ENCODE peak calls at places on chromosomes 12 and 14, in five cellular contexts. H, C, F, P and U are unnamed samples.
A peak's percentile ranks its signal among the peaks of the same experiment; 100 is the strongest.

GRCh38 chr12:119710374-119710773 is 42.4 kb downstream of the PRKAB1 start:
- DNase-seq in H (peak; percentile 70), C (no peak), F (no peak), P (peak; percentile 72), U (no peak)

GRCh38 chr12:49556391-49557186 is 11.4 kb downstream of the MCRS1 start:
- DNase-seq in H (no peak), C (no peak), F (no peak), P (no peak), U (no peak)

GRCh38 chr14:58832010-58832409 is 194.2 kb downstream of the DACT1 start:
- DNase-seq in H (no peak), C (no peak), F (no peak), P (no peak), U (no peak)

GRCh38 chr12:42237052-42237852 is 796 bp downstream of the YAF2 start:
- DNase-seq in H (peak; percentile 83), C (peak; percentile 31), F (peak; percentile 62), P (peak; percentile 92), U (peak; percentile 74)

GRCh38 chr14:59213368-59214315 is 25.2 kb downstream of the DAAM1 start:
- DNase-seq in H (no peak), C (no peak), F (no peak), P (no peak), U (no peak)

GRCh38 chr14:69360438-69361108 is 37.5 kb downstream of the ERH start:
- DNase-seq in H (no peak), C (no peak), F (no peak), P (no peak), U (no peak)

GRCh38 chr12:45304514-45305178 is 88.8 kb downstream of the ANO6 start:
- DNase-seq in H (no peak), C (no peak), F (no peak), P (no peak), U (no peak)

GRCh38 chr12:114904254-114905003 is 220.5 kb upstream of the TBX3 start:
- DNase-seq in H (no peak), C (no peak), F (no peak), P (no peak), U (no peak)

GRCh38 chr12:121933522-121934317 is 15.3 kb downstream of the CFAP251 start:
- DNase-seq in H (peak; percentile 70), C (no peak), F (no peak), P (peak; percentile 80), U (no peak)

GRCh38 chr12:121009744-121010143 is 6.5 kb downstream of the C12orf43 start:
- DNase-seq in H (no peak), C (no peak), F (no peak), P (no peak), U (peak; percentile 63)

GRCh38 chr12:102953221-102953620 is 4.3 kb upstream of the ASCL1 start:
- DNase-seq in H (no peak), C (no peak), F (no peak), P (no peak), U (no peak)

GRCh38 chr12:102948941-102949352 is 8.5 kb upstream of the ASCL1 start:
- DNase-seq in H (no peak), C (peak; percentile 40), F (no peak), P (no peak), U (no peak)

GRCh38 chr12:102954143-102954542 is 3.3 kb upstream of the ASCL1 start:
- DNase-seq in H (no peak), C (no peak), F (no peak), P (no peak), U (no peak)

GRCh38 chr12:102950950-102951490 is 6.5 kb upstream of the ASCL1 start:
- DNase-seq in H (no peak), C (no peak), F (no peak), P (no peak), U (no peak)

DNA sequence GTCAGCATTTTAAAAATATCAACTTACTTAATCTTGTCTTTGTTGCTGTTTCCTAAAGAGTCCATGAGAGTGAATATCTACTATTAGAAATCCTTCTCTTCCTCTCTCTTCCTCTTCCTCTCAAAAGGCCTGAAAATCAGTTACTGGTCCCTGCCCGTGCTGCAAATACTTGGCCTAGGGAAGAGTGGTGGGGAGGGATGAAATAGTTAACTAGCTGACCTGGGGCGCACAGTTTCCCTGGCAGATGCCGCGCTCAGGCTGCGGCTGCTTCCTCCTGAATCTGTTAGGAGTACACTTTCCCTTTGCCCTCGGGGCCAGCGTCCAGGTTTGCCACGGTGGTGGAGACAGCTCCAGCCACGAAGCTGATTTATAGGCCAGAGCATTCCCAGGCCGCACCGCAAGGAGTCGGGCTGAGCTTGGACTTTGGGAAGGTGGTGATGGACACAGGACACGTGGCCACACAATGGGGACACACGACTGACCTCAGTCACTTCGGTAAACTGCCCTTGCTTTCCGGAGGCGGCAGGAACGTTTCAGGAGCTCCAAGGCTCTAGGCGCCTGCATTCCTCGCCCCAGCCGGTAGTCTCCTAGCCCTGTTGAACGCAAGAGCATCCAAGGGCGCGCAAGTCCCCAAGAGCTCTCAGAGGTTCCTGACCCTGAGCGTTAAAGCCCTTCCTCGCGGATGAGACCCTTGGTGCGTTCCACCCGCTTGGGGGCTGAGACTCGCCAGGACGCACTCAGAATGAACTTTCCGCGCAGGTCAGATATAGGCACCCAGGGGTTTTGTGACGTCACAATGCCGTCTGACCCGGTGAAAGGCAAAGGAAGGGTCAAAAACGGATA is 7.1 kb upstream of the ASCL1 start:
- DNase-seq in H (no peak), C (no peak), F (no peak), P (no peak), U (no peak)
- TF ChIP-seq CTCF in H (no peak), C (peak; percentile 12), F (no peak), P (peak; percentile 23), U (no peak)

DNA sequence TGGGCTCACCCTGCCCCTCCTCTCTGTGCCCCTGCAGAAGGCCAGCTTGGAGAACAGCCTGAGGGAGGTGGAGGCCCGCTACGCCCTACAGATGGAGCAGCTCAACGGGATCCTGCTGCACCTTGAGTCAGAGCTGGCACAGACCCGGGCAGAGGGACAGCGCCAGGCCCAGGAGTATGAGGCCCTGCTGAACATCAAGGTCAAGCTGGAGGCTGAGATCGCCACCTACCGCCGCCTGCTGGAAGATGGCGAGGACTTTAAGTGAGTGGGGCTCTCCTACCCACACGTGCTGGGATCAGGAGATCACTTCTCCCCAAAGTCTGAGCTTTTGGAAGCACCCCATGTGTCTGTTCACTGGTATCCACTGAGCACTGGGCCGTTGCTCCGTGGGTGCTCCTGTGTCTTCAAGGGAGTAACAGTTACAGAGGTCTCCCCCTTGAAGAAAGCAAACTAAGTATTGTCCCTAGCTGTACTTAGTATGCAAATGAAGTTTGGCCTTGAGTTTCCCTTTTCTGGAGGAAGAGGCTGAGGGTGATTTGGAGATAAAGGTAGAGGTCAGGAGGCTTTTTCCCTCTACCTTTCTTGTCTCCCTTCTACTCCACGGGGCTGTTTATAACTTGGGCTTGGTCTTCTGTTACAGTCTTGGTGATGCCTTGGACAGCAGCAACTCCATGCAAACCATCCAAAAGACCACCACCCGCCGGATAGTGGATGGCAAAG is 3.3 kb downstream of the KRT18 start:
- DNase-seq in H (peak; percentile 58), C (no peak), F (no peak), P (peak; percentile 83), U (peak; percentile 81)
- H3K4me3 ChIP-seq in H (peak overlapping the region; percentile 52), C (no peak overlapping the region), F (no peak overlapping the region), P (no peak overlapping the region), U (peak overlapping the region; percentile 66)

DNA sequence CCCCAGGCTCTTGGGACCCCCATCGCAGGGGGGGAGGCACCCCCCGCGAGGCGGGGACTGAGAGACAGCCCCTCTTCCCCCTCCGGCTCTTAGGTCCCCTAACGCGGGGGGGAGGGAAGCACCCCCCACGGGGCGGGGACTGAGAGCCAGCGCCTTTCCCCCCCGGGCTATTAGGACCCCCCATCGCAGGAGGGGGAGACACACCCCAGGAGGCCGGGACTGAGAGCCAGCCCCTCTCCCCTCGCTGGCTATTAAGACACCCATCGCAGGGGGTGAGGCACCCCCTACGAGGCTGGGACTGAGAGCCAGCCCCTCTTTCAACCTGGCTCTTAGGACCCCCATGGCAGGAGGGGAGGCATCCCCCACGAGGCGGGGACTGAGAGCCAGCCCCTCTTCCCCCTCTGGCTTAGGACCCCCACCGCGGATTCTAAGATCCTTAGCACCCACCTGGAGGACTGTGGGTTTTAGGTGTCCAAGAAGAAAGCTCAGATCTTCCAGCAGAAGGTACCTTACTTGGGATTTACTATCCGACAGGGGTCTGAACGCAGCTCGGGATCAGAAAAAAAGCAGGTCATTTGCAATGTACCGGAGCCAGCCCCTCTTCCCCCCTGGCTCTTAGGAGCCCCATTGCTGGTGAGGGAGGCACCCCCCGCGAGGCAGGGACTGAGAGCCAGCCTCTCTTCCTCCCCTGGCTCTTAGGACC is 197.8 kb upstream of the PZP start:
- DNase-seq in H (no peak), C (no peak), F (no peak), P (no peak), U (no peak)
- TF ChIP-seq CTCF in H (no peak), C (no peak), F (no peak), P (no peak), U (no peak)

DNA sequence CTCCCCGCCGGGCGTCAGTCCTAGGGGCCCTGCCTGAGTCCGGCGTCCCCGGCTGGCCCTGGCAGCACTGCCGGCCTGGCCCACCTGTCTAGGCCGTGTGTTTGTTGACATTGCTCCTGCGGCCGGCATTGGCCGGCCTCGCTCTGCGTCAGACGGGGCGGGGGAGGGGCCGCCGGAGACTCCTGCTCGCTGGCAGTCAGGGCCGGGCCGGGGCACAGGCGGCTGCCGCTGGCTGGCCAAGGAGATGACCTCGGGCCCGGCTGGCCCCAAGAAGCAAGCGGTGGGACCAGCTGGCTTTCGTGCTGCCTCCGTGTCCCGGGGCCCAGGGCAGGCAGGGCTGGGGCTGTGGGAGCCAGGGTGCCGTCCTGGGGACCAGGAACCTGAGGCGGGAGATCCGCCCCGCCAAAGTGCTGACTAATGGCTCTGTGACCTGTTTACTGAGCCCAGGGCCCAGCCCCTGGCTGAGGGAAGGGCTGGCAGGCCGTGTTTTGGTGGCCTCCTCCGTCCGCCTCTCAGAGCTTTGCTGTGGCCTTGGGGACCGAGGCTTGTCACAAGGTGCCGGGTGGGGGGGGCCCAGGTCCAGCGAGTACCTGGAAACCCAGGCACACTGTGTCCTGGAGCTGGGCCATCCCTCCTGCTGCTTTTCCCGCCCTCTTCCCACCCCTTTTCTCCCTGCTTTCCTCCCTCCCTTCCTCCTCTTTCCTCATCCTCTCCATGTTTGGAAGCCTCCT is 1.8 kb downstream of the ULK1 start:
- DNase-seq in H (peak; percentile 92), C (peak; percentile 90), F (peak; percentile 85), P (peak; percentile 96), U (peak; percentile 99)
- H3K4me3 ChIP-seq in H (peak overlapping the region; percentile 63), C (peak overlapping the region; percentile 69), F (peak overlapping the region; percentile 60), P (peak overlapping the region; percentile 80), U (peak overlapping the region; percentile 52)

DNA sequence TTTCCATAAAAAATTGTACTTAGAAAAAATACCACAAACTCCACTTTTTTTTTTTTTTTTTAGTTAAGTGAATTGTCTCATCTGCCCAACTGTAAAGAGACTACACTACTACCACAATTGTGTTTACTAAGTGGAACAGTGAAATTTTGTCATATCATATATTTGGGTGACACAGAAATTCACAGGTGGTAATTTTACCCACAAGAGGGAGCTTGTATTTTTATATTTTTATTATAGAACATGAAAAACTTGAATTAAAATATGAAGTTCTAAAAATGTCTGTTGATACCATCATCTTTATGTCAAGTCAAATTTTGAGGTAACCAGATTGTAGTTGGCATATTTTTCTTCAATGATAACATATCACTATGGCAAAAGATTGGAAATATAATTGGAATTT is 329.4 kb upstream of the SOX5 start:
- DNase-seq in H (no peak), C (no peak), F (no peak), P (no peak), U (no peak)
- TF ChIP-seq CTCF in H (no peak), C (no peak), F (no peak), P (no peak), U (no peak)

GRCh38 chr14:63545431-63545830 is 2.3 kb upstream of the PPP2R5E start:
- DNase-seq in H (no peak), C (no peak), F (no peak), P (no peak), U (no peak)
- H3K4me3 ChIP-seq in H (no peak overlapping the region), C (no peak overlapping the region), F (no peak overlapping the region), P (no peak overlapping the region), U (no peak overlapping the region)